ENCODE peak calls at places on chromosomes 7 and 10, in four cellular contexts. N is A549, J is Panc1, Q is K562. A is an unnamed sample.
A peak's percentile ranks its signal among the peaks of the same experiment; 100 is the strongest.

GRCh38 chr10:21264271-21264670 is 261.2 kb downstream of the SKIDA1 start:
- DNase-seq in N (no peak), J (no peak), Q (no peak), A (no peak)

GRCh38 chr7:47291461-47292051 is 290.4 kb downstream of the TNS3 start:
- DNase-seq in N (peak; percentile 56), J (peak; percentile 84), Q (no peak), A (peak; percentile 57)

GRCh38 chr7:138167222-138167621 is 91.0 kb downstream of the AKR1D1 start:
- DNase-seq in N (no peak), J (no peak), Q (no peak), A (no peak)

GRCh38 chr7:39353615-39354376 is 212.4 kb upstream of the YAE1 start:
- DNase-seq in N (no peak), J (no peak), Q (no peak), A (no peak)

GRCh38 chr7:84914598-84914997 is 272.3 kb downstream of the SEMA3D start:
- DNase-seq in N (peak; percentile 29), J (no peak), Q (no peak), A (no peak)

GRCh38 chr7:131753620-131754222 is 197.3 kb upstream of the PODXL start:
- DNase-seq in N (peak; percentile 52), J (no peak), Q (no peak), A (no peak)

GRCh38 chr10:50497758-50498157 is 126.0 kb downstream of the SGMS1 start:
- DNase-seq in N (peak; percentile 2), J (no peak), Q (no peak), A (no peak)

GRCh38 chr7:157825325-157825724 is 488.5 kb downstream of the DNAJB6 start:
- DNase-seq in N (no peak), J (no peak), Q (no peak), A (no peak)

GRCh38 chr7:140586517-140586916 is 54.1 kb downstream of the DENND2A start:
- DNase-seq in N (no peak), J (no peak), Q (no peak), A (no peak)

GRCh38 chr10:46267132-46267985 is 19.4 kb upstream of the ANTXRL start:
- DNase-seq in N (no peak), J (no peak), Q (no peak), A (no peak)

GRCh38 chr10:7937315-7937945 is 117.1 kb upstream of the GATA3 start:
- DNase-seq in N (no peak), J (no peak), Q (no peak), A (no peak)

GRCh38 chr7:76281006-76281705 is 21.3 kb upstream of the HSPB1 start:
- DNase-seq in N (no peak), J (no peak), Q (peak; percentile 61), A (no peak)

GRCh38 chr7:84331665-84332064 is 137.1 kb upstream of the SEMA3A start:
- DNase-seq in N (no peak), J (no peak), Q (no peak), A (no peak)

GRCh38 chr10:97714401-97715258 is 1.1 kb downstream of the MARVELD1 start:
- DNase-seq in N (peak; percentile 53), J (no peak), Q (peak; percentile 33), A (peak; percentile 62)

GRCh38 chr10:11160982-11161554 is 143.4 kb downstream of the CELF2 start:
- DNase-seq in N (no peak), J (no peak), Q (no peak), A (no peak)

GRCh38 chr7:157116762-157117161 is 22.0 kb upstream of the UBE3C start:
- DNase-seq in N (no peak), J (no peak), Q (no peak), A (no peak)

GRCh38 chr10:42640610-42641229 is 2.4 kb upstream of the ZNF33B start:
- DNase-seq in N (peak; percentile 54), J (no peak), Q (no peak), A (no peak)

GRCh38 chr10:73625004-73625883 is 16.0 kb downstream of the MYOZ1 start:
- DNase-seq in N (peak; percentile 27), J (no peak), Q (peak; percentile 71), A (peak; percentile 22)

GRCh38 chr7:151087247-151088018 is 1.2 kb downstream of the AGAP3 start:
- DNase-seq in N (peak; percentile 53), J (no peak), Q (peak; percentile 76), A (no peak)

GRCh38 chr7:47253650-47254080 is 328.2 kb downstream of the TNS3 start:
- DNase-seq in N (peak; percentile 63), J (no peak), Q (peak; percentile 28), A (no peak)

GRCh38 chr7:113582471-113582870 is 336.3 kb downstream of the PPP1R3A start:
- DNase-seq in N (no peak), J (no peak), Q (no peak), A (no peak)

GRCh38 chr7:6078548-6078947 is 47.4 kb downstream of the ANKRD61 start:
- DNase-seq in N (no peak), J (no peak), Q (no peak), A (peak; percentile 31)

GRCh38 chr7:83410989-83411591 is 237.8 kb downstream of the SEMA3E start:
- DNase-seq in N (peak; percentile 63), J (peak; percentile 61), Q (peak; percentile 15), A (peak; percentile 5)

GRCh38 chr10:3935933-3936359 is 150.9 kb upstream of the KLF6 start:
- DNase-seq in N (no peak), J (no peak), Q (no peak), A (no peak)

GRCh38 chr10:114311496-114312195 is 72.6 kb downstream of the VWA2 start:
- DNase-seq in N (no peak), J (no peak), Q (no peak), A (no peak)

GRCh38 chr7:50217961-50218360 is 86.6 kb upstream of the IKZF1 start:
- DNase-seq in N (no peak), J (no peak), Q (no peak), A (no peak)

GRCh38 chr10:128059266-128059850 is 66.9 kb downstream of the MKI67 start:
- DNase-seq in N (no peak), J (no peak), Q (no peak), A (no peak)

GRCh38 chr10:19493917-19494316 is 322.3 kb upstream of the PLXDC2 start:
- DNase-seq in N (no peak), J (no peak), Q (no peak), A (no peak)
- H3K27ac ChIP-seq in N (no peak overlapping the region), J (no peak overlapping the region), Q (no peak overlapping the region), A (no peak overlapping the region)

DNA sequence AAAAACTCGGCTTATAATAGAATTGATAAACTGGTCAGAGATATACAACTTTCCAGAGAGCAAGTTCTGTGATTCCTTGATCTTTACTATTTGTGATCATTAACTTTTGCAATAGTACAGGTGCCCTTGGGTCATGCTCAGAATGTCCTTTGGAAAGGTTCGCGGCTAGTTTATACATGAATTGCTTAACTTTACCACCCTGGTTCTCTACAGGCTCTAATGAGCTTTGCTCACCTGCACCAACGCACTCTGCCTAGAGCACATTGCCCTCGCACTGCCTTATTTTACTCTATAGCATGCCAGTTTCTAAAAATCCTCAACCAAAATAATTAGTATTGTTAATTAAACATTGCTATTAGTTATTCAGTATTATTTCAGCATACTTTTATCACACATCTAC is 931.2 kb upstream of the KCND2 start:
- DNase-seq in N (no peak), J (no peak), Q (no peak), A (no peak)
- TF ChIP-seq REST in N (no peak), J (no peak), Q (no peak), A (no peak)

GRCh38 chr7:44583145-44583544 is 1.1 kb upstream of the TMED4 start:
- DNase-seq in N (no peak), J (no peak), Q (no peak), A (no peak)
- H3K27ac ChIP-seq in N (peak overlapping the region; percentile 92), J (peak overlapping the region; percentile 89), Q (no peak overlapping the region), A (peak overlapping the region; percentile 80)

GRCh38 chr10:133421336-133422222 is 2.8 kb downstream of the SPRN start:
- DNase-seq in N (no peak), J (no peak), Q (no peak), A (no peak)

GRCh38 chr10:133422821-133423771 is 1.3 kb downstream of the SPRN start:
- DNase-seq in N (no peak), J (no peak), Q (no peak), A (no peak)

GRCh38 chr10:133420579-133420978 is 3.8 kb downstream of the SPRN start:
- DNase-seq in N (no peak), J (no peak), Q (no peak), A (no peak)

GRCh38 chr10:133420028-133420427 is 4.4 kb downstream of the SPRN start:
- DNase-seq in N (no peak), J (no peak), Q (no peak), A (no peak)

GRCh38 chr10:133422223-133422820 is 2.1 kb downstream of the SPRN start:
- DNase-seq in N (no peak), J (no peak), Q (no peak), A (no peak)
- TF ChIP-seq REST in N (no peak), J (no peak), Q (no peak), A (no peak)

GRCh38 chr10:59872892-59873463 is 33.4 kb downstream of the CCDC6 start:
- DNase-seq in N (peak; percentile 17), J (no peak), Q (no peak), A (no peak)
- H3K27ac ChIP-seq in N (no peak overlapping the region), J (no peak overlapping the region), Q (peak overlapping the region; percentile 51), A (no peak overlapping the region)

DNA sequence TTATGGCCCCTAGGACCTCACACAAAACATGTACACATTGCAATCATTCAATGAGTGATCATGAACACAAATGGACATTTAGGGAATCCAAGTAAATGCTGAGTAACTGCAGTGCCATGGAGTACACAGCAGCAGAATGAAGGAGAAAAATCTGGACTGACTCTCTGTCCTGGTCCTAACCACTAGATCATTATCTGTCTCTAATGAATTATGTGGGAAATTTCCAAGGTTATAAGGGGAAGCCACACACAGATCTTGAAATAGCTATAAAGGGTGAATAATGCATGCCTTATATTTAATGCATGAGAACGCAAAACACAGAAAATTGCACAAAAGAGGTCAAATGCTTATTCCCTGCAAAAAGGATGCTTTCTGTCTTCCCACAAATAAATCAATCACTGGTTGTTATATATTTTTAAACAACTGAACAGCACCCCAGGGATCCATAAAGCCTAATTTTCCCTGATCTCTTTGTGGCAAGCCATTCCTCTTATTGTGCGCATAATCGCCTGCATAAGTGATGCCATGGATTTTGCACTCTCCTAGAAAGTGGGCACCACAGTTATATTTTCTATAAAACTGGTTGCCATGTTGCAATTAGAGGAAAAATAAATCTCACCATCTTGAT is 201.8 kb downstream of the XPNPEP1 start:
- DNase-seq in N (no peak), J (no peak), Q (no peak), A (no peak)
- TF ChIP-seq REST in N (no peak), J (no peak), Q (no peak), A (no peak)

A was measured in HL-60.